ENCODE peak calls at places on chromosomes 6 and 20, in ten cellular contexts. E is iris pigment epithelial cell; X is A172; S is RPMI7951; W is lower leg skin; O is activated T-cell treated with anti-CD3 and anti-CD28 coated beads for 1 hour; U is stimulated activated CD4-positive, alpha-beta T cell treated with anti-CD3 and anti-CD28 coated beads, TNF-alpha, amount 100 ng/mL, for 4 hours; G is epithelial cell of prostate; T is endothelial cell; P is NCI-H460. A is an unnamed sample.

GRCh38 chr20:63501818-63502670 is 3.2 kb upstream of the EEF1A2 start:
- DNase-seq in E (no peak), X (no peak), S (no peak), W (no peak), O (no peak), U (no peak), G (no peak), T (no peak), P (no peak), A (peak)

GRCh38 chr20:53847118-53847842 is 223.1 kb downstream of the BCAS1 start:
- DNase-seq in E (no peak), X (no peak), S (peak), W (no peak), O (no peak), U (no peak), G (no peak), T (no peak), P (no peak), A (no peak)

GRCh38 chr6:155306958-155307357 is 7.3 kb downstream of the TFB1M start:
- DNase-seq in E (no peak), X (no peak), S (no peak), W (no peak), O (no peak), U (no peak), G (no peak), T (no peak), P (no peak), A (no peak)

GRCh38 chr20:41169791-41170351 is 32.5 kb downstream of the PLCG1 start:
- DNase-seq in E (peak), X (peak), S (peak), W (peak), O (no peak), U (no peak), G (peak), T (no peak), P (no peak), A (no peak)

GRCh38 chr6:80332013-80332412 is 225.5 kb downstream of the BCKDHB start:
- DNase-seq in E (no peak), X (no peak), S (no peak), W (no peak), O (no peak), U (no peak), G (no peak), T (no peak), P (no peak), A (peak)

GRCh38 chr6:128493877-128494276 is 26.5 kb downstream of the PTPRK start:
- DNase-seq in E (no peak), X (no peak), S (no peak), W (no peak), O (no peak), U (no peak), G (no peak), T (no peak), P (no peak), A (no peak)

GRCh38 chr6:83199865-83200230 is 6.7 kb downstream of the RWDD2A start:
- DNase-seq in E (peak), X (peak), S (peak), W (no peak), O (no peak), U (no peak), G (peak), T (no peak), P (no peak), A (no peak)

GRCh38 chr20:10665027-10665561 is 8.7 kb downstream of the JAG1 start:
- DNase-seq in E (peak), X (no peak), S (no peak), W (peak), O (no peak), U (no peak), G (no peak), T (no peak), P (no peak), A (no peak)

GRCh38 chr6:99588618-99589289 is 17.9 kb upstream of the PRDM13 start:
- DNase-seq in E (peak), X (peak), S (peak), W (peak), O (peak), U (peak), G (peak), T (peak), P (peak), A (peak)

GRCh38 chr20:48786916-48787676 is 40.7 kb downstream of the PREX1 start:
- DNase-seq in E (no peak), X (no peak), S (no peak), W (no peak), O (no peak), U (no peak), G (no peak), T (no peak), P (no peak), A (no peak)

GRCh38 chr20:21336455-21337151 is 33.5 kb downstream of the XRN2 start:
- DNase-seq in E (no peak), X (no peak), S (peak), W (no peak), O (no peak), U (no peak), G (no peak), T (no peak), P (no peak), A (no peak)

GRCh38 chr6:28981391-28981832 is 23.7 kb downstream of the ZNF311 start:
- DNase-seq in E (peak), X (peak), S (peak), W (no peak), O (peak), U (peak), G (no peak), T (peak), P (peak), A (peak)

GRCh38 chr20:43666376-43667328 is at the start of gene MYBL2:
- DNase-seq in E (peak), X (peak), S (peak), W (no peak), O (peak), U (peak), G (no peak), T (peak), P (peak), A (peak)

GRCh38 chr20:8401491-8401890 is 269.4 kb downstream of the PLCB1 start:
- DNase-seq in E (peak), X (no peak), S (no peak), W (no peak), O (no peak), U (no peak), G (no peak), T (no peak), P (no peak), A (no peak)

GRCh38 chr6:126030045-126030444 is 43.7 kb downstream of the TRMT11 start:
- DNase-seq in E (no peak), X (no peak), S (peak), W (no peak), O (no peak), U (no peak), G (no peak), T (no peak), P (no peak), A (no peak)

GRCh38 chr6:56757585-56757984 is 114.9 kb upstream of the DST start:
- DNase-seq in E (peak), X (peak), S (peak), W (no peak), O (no peak), U (no peak), G (no peak), T (no peak), P (no peak), A (no peak)

GRCh38 chr20:39849664-39850063 is 839.4 kb downstream of the MAFB start:
- DNase-seq in E (peak), X (peak), S (peak), W (peak), O (no peak), U (no peak), G (peak), T (no peak), P (no peak), A (no peak)

GRCh38 chr6:1335367-1336037 is 23.6 kb downstream of the FOXQ1 start:
- DNase-seq in E (peak), X (peak), S (peak), W (peak), O (no peak), U (no peak), G (peak), T (peak), P (peak), A (no peak)

GRCh38 chr20:57392512-57393271 is 1.5 kb downstream of the RBM38 start:
- DNase-seq in E (no peak), X (no peak), S (no peak), W (no peak), O (peak), U (peak), G (no peak), T (no peak), P (no peak), A (no peak)

GRCh38 chr20:17202668-17203067 is 24.2 kb upstream of the PCSK2 start:
- DNase-seq in E (no peak), X (peak), S (no peak), W (no peak), O (no peak), U (no peak), G (no peak), T (peak), P (no peak), A (no peak)

GRCh38 chr20:14986026-14986655 is 648.7 kb upstream of the FLRT3 start:
- DNase-seq in E (peak), X (peak), S (no peak), W (no peak), O (no peak), U (no peak), G (peak), T (no peak), P (no peak), A (no peak)

GRCh38 chr6:43629505-43630300 is 639 bp upstream of the GTPBP2 start:
- DNase-seq in E (peak), X (peak), S (peak), W (peak), O (peak), U (peak), G (peak), T (peak), P (peak), A (peak)

GRCh38 chr6:68680244-68680643 is 45.2 kb downstream of the ADGRB3 start:
- DNase-seq in E (no peak), X (no peak), S (no peak), W (no peak), O (no peak), U (no peak), G (no peak), T (no peak), P (no peak), A (no peak)

GRCh38 chr6:132819405-132820145 is 5.2 kb downstream of the RPS12 start:
- DNase-seq in E (peak), X (peak), S (no peak), W (no peak), O (no peak), U (no peak), G (no peak), T (no peak), P (peak), A (no peak)

GRCh38 chr6:30684386-30685156 is 1.9 kb downstream of the PPP1R18 start:
- DNase-seq in E (peak), X (no peak), S (peak), W (peak), O (peak), U (no peak), G (no peak), T (peak), P (no peak), A (no peak)

GRCh38 chr20:61933951-61934715 is 131.5 kb downstream of the TAF4 start:
- DNase-seq in E (no peak), X (no peak), S (no peak), W (peak), O (no peak), U (no peak), G (no peak), T (no peak), P (no peak), A (no peak)

GRCh38 chr6:35487653-35488516 is 9.0 kb downstream of the TEAD3 start:
- DNase-seq in E (peak), X (peak), S (peak), W (no peak), O (no peak), U (no peak), G (no peak), T (no peak), P (no peak), A (no peak)

GRCh38 chr6:42704251-42704936 is 18.0 kb downstream of the PRPH2 start:
- DNase-seq in E (no peak), X (no peak), S (peak), W (no peak), O (no peak), U (no peak), G (no peak), T (no peak), P (no peak), A (no peak)

GRCh38 chr20:58032599-58032998 is 195.9 kb downstream of the ANKRD60 start:
- DNase-seq in E (no peak), X (no peak), S (no peak), W (peak), O (no peak), U (no peak), G (no peak), T (no peak), P (no peak), A (no peak)

GRCh38 chr20:39108746-39109145 is 146.6 kb downstream of the DHX35 start:
- DNase-seq in E (peak), X (peak), S (peak), W (no peak), O (no peak), U (no peak), G (no peak), T (no peak), P (no peak), A (no peak)

GRCh38 chr6:103153016-103153415 is 1706.7 kb downstream of the HACE1 start:
- DNase-seq in E (no peak), X (no peak), S (no peak), W (no peak), O (no peak), U (no peak), G (no peak), T (no peak), P (no peak), A (no peak)

GRCh38 chr6:11644601-11645000 is 107.1 kb downstream of the TMEM170B start:
- DNase-seq in E (no peak), X (no peak), S (no peak), W (no peak), O (no peak), U (no peak), G (no peak), T (no peak), P (no peak), A (no peak)

GRCh38 chr6:101083533-101084172 is 202.5 kb upstream of the ASCC3 start:
- DNase-seq in E (peak), X (peak), S (peak), W (no peak), O (no peak), U (no peak), G (peak), T (no peak), P (peak), A (no peak)

GRCh38 chr6:20778917-20779316 is 244.7 kb downstream of the CDKAL1 start:
- DNase-seq in E (no peak), X (no peak), S (no peak), W (no peak), O (no peak), U (no peak), G (no peak), T (no peak), P (no peak), A (no peak)